ENCODE peak calls at places on chromosomes 1 and 21, in four cellular contexts. G is NB4, L is mesendoderm, Z is lower lobe of right lung. M is an unnamed sample.

GRCh38 chr1:67110352-67110751 is 24.4 kb downstream of the C1orf141 start:
- DNase-seq in G (peak; percentile 2), L (no peak), Z (no peak), M (peak; percentile 88)

GRCh38 chr1:247295746-247296145 is 35.9 kb downstream of the ZNF496 start:
- DNase-seq in G (no peak), L (peak; percentile 80), Z (no peak), M (no peak)

GRCh38 chr1:74512516-74512915 is at the start of gene LRRC53:
- DNase-seq in G (no peak), L (no peak), Z (no peak), M (no peak)

GRCh38 chr1:212288614-212289013 is 3.4 kb downstream of the PPP2R5A start:
- DNase-seq in G (no peak), L (no peak), Z (no peak), M (no peak)

GRCh38 chr1:92817137-92817697 is 14.6 kb upstream of the RPL5 start:
- DNase-seq in G (no peak), L (no peak), Z (no peak), M (no peak)

GRCh38 chr1:106523448-106523847 is 533.0 kb upstream of the PRMT6 start:
- DNase-seq in G (no peak), L (peak; percentile 36), Z (no peak), M (no peak)

GRCh38 chr1:218336353-218336752 is 8.8 kb upstream of the TGFB2 start:
- DNase-seq in G (no peak), L (no peak), Z (no peak), M (no peak)

GRCh38 chr1:159261726-159262494 is 40.2 kb upstream of the FCER1A start:
- DNase-seq in G (no peak), L (no peak), Z (no peak), M (no peak)

GRCh38 chr21:34986561-34987533 is 62.3 kb downstream of the RUNX1 start:
- DNase-seq in G (peak; percentile 87), L (peak; percentile 53), Z (no peak), M (no peak)

GRCh38 chr1:82491301-82491986 is 690.7 kb downstream of the ADGRL2 start:
- DNase-seq in G (no peak), L (no peak), Z (no peak), M (no peak)

GRCh38 chr1:45473302-45473701 is 17.7 kb downstream of the TESK2 start:
- DNase-seq in G (no peak), L (no peak), Z (no peak), M (no peak)

GRCh38 chr1:115545791-115546733 is 95.7 kb upstream of the VANGL1 start:
- DNase-seq in G (peak; percentile 14), L (peak; percentile 99), Z (no peak), M (no peak)

GRCh38 chr1:204971700-204972336 is 71.2 kb upstream of the CNTN2 start:
- DNase-seq in G (peak; percentile 49), L (peak; percentile 30), Z (no peak), M (no peak)

GRCh38 chr1:160641323-160642280 is 5.2 kb downstream of the SLAMF1 start:
- DNase-seq in G (peak; percentile 58), L (no peak), Z (no peak), M (no peak)

GRCh38 chr1:53074313-53075154 is 12.5 kb downstream of the PODN start:
- DNase-seq in G (no peak), L (no peak), Z (peak; percentile 19), M (no peak)

GRCh38 chr1:47515390-47515789 is 77.5 kb downstream of the FOXD2 start:
- DNase-seq in G (no peak), L (peak; percentile 41), Z (no peak), M (no peak)

GRCh38 chr1:94411217-94411616 is 7.0 kb upstream of the ABCD3 start:
- DNase-seq in G (no peak), L (no peak), Z (no peak), M (peak; percentile 65)

GRCh38 chr21:45476582-45476981 is 65.7 kb downstream of the SLC19A1 start:
- DNase-seq in G (no peak), L (no peak), Z (no peak), M (no peak)

GRCh38 chr1:211811848-211812247 is 18.7 kb downstream of the LPGAT1 start:
- DNase-seq in G (no peak), L (no peak), Z (no peak), M (no peak)

GRCh38 chr1:172423336-172423735 is 2.9 kb downstream of the C1orf105 start:
- DNase-seq in G (no peak), L (no peak), Z (no peak), M (no peak)

GRCh38 chr1:169928438-169929209 is 34.9 kb upstream of the SCYL3 start:
- DNase-seq in G (peak; percentile 54), L (peak; percentile 58), Z (no peak), M (peak; percentile 79)

GRCh38 chr1:237492359-237492758 is 398.4 kb downstream of the ZP4 start:
- DNase-seq in G (peak; percentile 18), L (peak; percentile 45), Z (no peak), M (peak; percentile 41)

GRCh38 chr1:89271616-89272015 is 1.0 kb downstream of the GBP5 start:
- DNase-seq in G (peak; percentile 42), L (no peak), Z (no peak), M (no peak)

GRCh38 chr1:24420547-24420946 is 4.9 kb downstream of the NIPAL3 start:
- DNase-seq in G (peak; percentile 40), L (no peak), Z (no peak), M (no peak)

GRCh38 chr21:36156815-36157670 is at the start of gene DOP1B:
- DNase-seq in G (peak; percentile 66), L (peak; percentile 16), Z (no peak), M (peak; percentile 48)

GRCh38 chr1:159847231-159847630 is 15.2 kb downstream of the VSIG8 start:
- DNase-seq in G (no peak), L (no peak), Z (no peak), M (no peak)

GRCh38 chr1:93619507-93620168 is 62.0 kb downstream of the BCAR3 start:
- DNase-seq in G (peak; percentile 30), L (no peak), Z (no peak), M (no peak)

GRCh38 chr1:9689011-9689706 is 37.6 kb downstream of the PIK3CD start:
- DNase-seq in G (peak; percentile 81), L (peak; percentile 77), Z (peak; percentile 91), M (peak; percentile 95)

GRCh38 chr1:92705456-92705855 is 79.5 kb downstream of the EVI5 start:
- DNase-seq in G (peak; percentile 4), L (peak; percentile 21), Z (no peak), M (no peak)

GRCh38 chr1:15785683-15786082 is 21.8 kb downstream of the UQCRHL start:
- DNase-seq in G (no peak), L (no peak), Z (no peak), M (peak; percentile 21)

GRCh38 chr1:5769146-5769545 is 223.1 kb downstream of the NPHP4 start:
- DNase-seq in G (no peak), L (no peak), Z (no peak), M (no peak)

GRCh38 chr1:180722586-180722985 is 90.8 kb downstream of the XPR1 start:
- DNase-seq in G (no peak), L (no peak), Z (no peak), M (no peak)

GRCh38 chr1:5731110-5731423 is 261.2 kb downstream of the NPHP4 start:
- DNase-seq in G (no peak), L (no peak), Z (peak; percentile 24), M (no peak)

GRCh38 chr1:208977861-208978260 is 605.7 kb upstream of the CAMK1G start:
- DNase-seq in G (no peak), L (no peak), Z (no peak), M (no peak)

GRCh38 chr1:19096036-19096833 is 113.8 kb downstream of the UBR4 start:
- DNase-seq in G (peak; percentile 33), L (peak; percentile 50), Z (peak; percentile 66), M (no peak)